ENCODE peak calls at places on chromosomes 11 and 22, in five cellular contexts. R is AG04450; H is activated CD8-positive, alpha-beta T cell treated with anti-CD3 and anti-CD28 coated beads for 36 hours; J is H9; D is Calu3. G is an unnamed sample.

GRCh38 chr22:37893583-37893983 is 12.5 kb upstream of the MICALL1 start:
- DNase-seq in R (no peak), H (no peak), J (no peak), D (no peak), G (no peak)

GRCh38 chr22:29481265-29482000 is 1.4 kb downstream of the NEFH start:
- DNase-seq in R (no peak), H (no peak), J (peak), D (no peak), G (no peak)

GRCh38 chr11:26947379-26947844 is 46.5 kb upstream of the FIBIN start:
- DNase-seq in R (peak), H (no peak), J (no peak), D (no peak), G (no peak)

GRCh38 chr11:69658606-69659450 is 16.3 kb downstream of the LTO1 start:
- DNase-seq in R (no peak), H (no peak), J (peak), D (no peak), G (no peak)

GRCh38 chr11:121365304-121365703 is 72.7 kb downstream of the SC5D start:
- DNase-seq in R (no peak), H (no peak), J (no peak), D (no peak), G (no peak)

GRCh38 chr11:100581318-100581717 is 105.8 kb upstream of the ARHGAP42 start:
- DNase-seq in R (no peak), H (no peak), J (no peak), D (no peak), G (no peak)

GRCh38 chr11:9577032-9577431 is 3.6 kb downstream of the WEE1 start:
- DNase-seq in R (no peak), H (no peak), J (no peak), D (no peak), G (no peak)

GRCh38 chr11:102868359-102868758 is 6.4 kb downstream of the MMP12 start:
- DNase-seq in R (no peak), H (no peak), J (no peak), D (no peak), G (no peak)

GRCh38 chr22:30235687-30236170 is 10.8 kb downstream of the LIF start:
- DNase-seq in R (peak), H (no peak), J (no peak), D (peak), G (no peak)

GRCh38 chr11:61773356-61773755 is 19.0 kb downstream of the TMEM258 start:
- DNase-seq in R (no peak), H (no peak), J (no peak), D (no peak), G (no peak)

GRCh38 chr22:39800790-39801540 is 92.6 kb downstream of the ENTHD1 start:
- DNase-seq in R (no peak), H (no peak), J (no peak), D (no peak), G (no peak)

GRCh38 chr22:50733521-50734342 is 4.3 kb upstream of the ACR start:
- DNase-seq in R (peak), H (no peak), J (no peak), D (no peak), G (no peak)

GRCh38 chr11:69157156-69157821 is 1.6 kb downstream of the SMIM38 start:
- DNase-seq in R (no peak), H (peak), J (no peak), D (peak), G (peak)

GRCh38 chr22:23578306-23578705 is 1.8 kb downstream of the IGLL1 start:
- DNase-seq in R (no peak), H (no peak), J (no peak), D (no peak), G (no peak)

GRCh38 chr22:22773979-22774738 is 113.5 kb upstream of the IGLL5 start:
- DNase-seq in R (no peak), H (no peak), J (no peak), D (no peak), G (no peak)

GRCh38 chr11:108967571-108967970 is 302.7 kb downstream of the DDX10 start:
- DNase-seq in R (no peak), H (no peak), J (no peak), D (no peak), G (no peak)

DNA sequence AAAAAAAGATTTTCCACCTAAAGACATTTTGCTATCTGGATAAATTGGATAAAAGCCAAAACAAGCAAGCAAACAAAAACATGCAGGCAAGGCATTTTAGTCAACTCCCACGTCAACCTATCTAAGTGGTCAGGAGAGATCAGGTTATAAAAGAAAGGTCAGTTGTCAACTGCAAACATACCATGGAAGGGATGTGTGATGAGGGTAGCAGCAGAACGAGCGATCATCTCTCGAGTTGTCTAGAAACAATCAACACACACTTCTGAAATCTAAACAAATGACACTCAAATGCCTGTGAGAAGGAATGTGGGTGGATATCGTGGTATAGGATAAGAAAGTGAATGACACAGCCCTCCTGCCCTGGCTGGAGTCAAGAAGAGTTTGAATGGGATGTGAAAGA is 10.9 kb downstream of the MTCH2 start:
- DNase-seq in R (no peak), H (no peak), J (no peak), D (no peak), G (no peak)
- TF ChIP-seq CTCF in R (no peak), H (no peak), J (no peak), D (no peak), G (no peak)

GRCh38 chr22:25895678-25896077 is 153.7 kb downstream of the MYO18B start:
- DNase-seq in R (no peak), H (no peak), J (no peak), D (no peak), G (no peak)

GRCh38 chr22:25898707-25899365 is 156.8 kb downstream of the MYO18B start:
- DNase-seq in R (no peak), H (peak), J (peak), D (no peak), G (peak)

GRCh38 chr22:25896592-25896991 is 154.6 kb downstream of the MYO18B start:
- DNase-seq in R (no peak), H (no peak), J (no peak), D (no peak), G (no peak)

GRCh38 chr22:25892678-25893077 is 150.7 kb downstream of the MYO18B start:
- DNase-seq in R (no peak), H (no peak), J (no peak), D (no peak), G (no peak)

GRCh38 chr22:25896098-25896497 is 154.1 kb downstream of the MYO18B start:
- DNase-seq in R (no peak), H (no peak), J (no peak), D (no peak), G (peak)
- TF ChIP-seq CTCF in R (no peak), H (no peak), J (peak), D (no peak), G (peak)

GRCh38 chr11:126282742-126283591 is at the start of gene TIRAP:
- DNase-seq in R (no peak), H (peak), J (peak), D (peak), G (peak)
- TF ChIP-seq CTCF in R (peak), H (no peak), J (peak), D (no peak), G (no peak)

GRCh38 chr11:133955091-133955846 is 1.5 kb downstream of the IGSF9B start:
- DNase-seq in R (no peak), H (peak), J (no peak), D (no peak), G (no peak)
- TF ChIP-seq CTCF in R (no peak), H (no peak), J (no peak), D (no peak), G (no peak)

GRCh38 chr11:77062924-77063323 is 3.8 kb upstream of the CAPN5 start:
- DNase-seq in R (no peak), H (no peak), J (peak), D (peak), G (no peak)
- TF ChIP-seq CTCF in R (peak), H (no peak), J (peak), D (no peak), G (no peak)

GRCh38 chr11:2311456-2312201 is 9.8 kb downstream of the TSPAN32 start:
- DNase-seq in R (no peak), H (no peak), J (no peak), D (no peak), G (no peak)

GRCh38 chr11:2314136-2314524 is 12.3 kb downstream of the TSPAN32 start:
- DNase-seq in R (no peak), H (no peak), J (no peak), D (no peak), G (no peak)

GRCh38 chr11:2313051-2313951 is 11.5 kb downstream of the TSPAN32 start:
- DNase-seq in R (no peak), H (no peak), J (no peak), D (no peak), G (no peak)

GRCh38 chr11:2310786-2311455 is 9.1 kb downstream of the TSPAN32 start:
- DNase-seq in R (no peak), H (no peak), J (no peak), D (no peak), G (no peak)

DNA sequence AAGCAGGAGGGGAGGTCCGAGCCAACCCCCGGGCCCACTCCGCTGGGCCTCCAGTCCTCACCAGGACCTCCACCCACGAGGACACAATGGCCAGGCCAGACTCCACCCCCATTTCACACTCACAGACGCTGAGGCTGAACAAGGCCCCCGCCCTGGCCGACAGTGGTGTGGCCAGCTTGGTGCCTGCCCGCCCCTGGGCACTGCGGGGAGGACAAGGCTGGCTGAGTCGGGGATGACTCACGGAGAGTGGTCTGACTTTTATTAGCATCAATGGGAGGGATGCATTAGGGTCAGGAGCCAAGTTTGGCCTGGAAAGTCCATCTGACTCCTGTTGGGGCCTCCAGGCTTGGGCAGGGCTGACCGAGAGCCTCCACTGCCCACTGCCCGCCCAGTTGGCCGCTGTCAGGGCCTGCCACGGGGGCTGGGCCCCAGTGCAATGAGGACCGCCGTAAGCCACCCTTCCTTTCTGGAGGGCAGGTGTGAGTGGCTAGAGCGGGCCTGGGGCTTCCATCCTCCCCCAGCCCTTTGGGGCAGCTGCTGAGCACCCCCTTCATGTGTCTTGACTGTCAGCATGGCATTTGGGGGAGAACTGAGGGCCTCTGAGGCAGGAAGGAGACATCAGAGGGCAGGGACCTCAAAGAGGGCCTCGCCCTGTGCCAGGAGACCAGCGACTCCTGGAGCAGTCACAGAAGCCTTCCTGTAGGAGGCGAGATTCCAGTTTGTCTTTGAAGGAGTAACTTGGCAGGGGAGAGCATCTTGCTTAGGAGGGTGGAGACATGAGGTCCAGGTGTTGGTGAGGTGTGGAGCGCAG is 10.6 kb downstream of the TSPAN32 start:
- DNase-seq in R (no peak), H (no peak), J (no peak), D (no peak), G (no peak)
- TF ChIP-seq CTCF in R (no peak), H (no peak), J (peak), D (no peak), G (no peak)

DNA sequence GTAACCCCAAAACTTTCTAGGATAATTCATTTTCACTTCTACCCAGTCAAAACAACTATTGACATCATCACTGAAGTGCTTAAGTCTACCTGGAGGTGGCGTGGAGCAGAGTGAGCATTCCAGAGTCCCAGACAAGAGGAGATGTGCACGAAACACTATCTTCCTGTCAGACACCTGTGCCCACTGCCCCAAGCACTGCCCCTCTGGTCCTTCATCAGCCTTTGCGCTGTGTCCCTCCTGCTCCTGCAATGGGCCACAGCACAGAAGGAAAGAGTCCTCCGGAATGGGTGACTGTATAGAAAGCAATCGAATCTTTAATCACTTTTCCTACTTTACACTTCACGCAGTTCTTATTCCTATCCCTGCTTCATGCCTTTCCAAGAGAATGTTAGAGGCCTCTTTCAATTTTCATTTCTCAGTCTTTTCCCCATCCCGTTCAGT is 512 bp upstream of the GRIA4 start:
- DNase-seq in R (no peak), H (peak), J (peak), D (peak), G (peak)
- TF ChIP-seq CTCF in R (peak), H (peak), J (peak), D (no peak), G (peak)

GRCh38 chr11:119421351-119421750 is 1.6 kb downstream of the THY1 start:
- DNase-seq in R (no peak), H (no peak), J (no peak), D (no peak), G (no peak)

GRCh38 chr11:119423459-119424254 is 685 bp upstream of the THY1 start:
- DNase-seq in R (no peak), H (no peak), J (no peak), D (no peak), G (no peak)

GRCh38 chr11:119422505-119423416 is at the start of gene THY1:
- DNase-seq in R (no peak), H (no peak), J (peak), D (no peak), G (no peak)

GRCh38 chr11:119420631-119421030 is 2.3 kb downstream of the THY1 start:
- DNase-seq in R (no peak), H (no peak), J (no peak), D (no peak), G (no peak)

DNA sequence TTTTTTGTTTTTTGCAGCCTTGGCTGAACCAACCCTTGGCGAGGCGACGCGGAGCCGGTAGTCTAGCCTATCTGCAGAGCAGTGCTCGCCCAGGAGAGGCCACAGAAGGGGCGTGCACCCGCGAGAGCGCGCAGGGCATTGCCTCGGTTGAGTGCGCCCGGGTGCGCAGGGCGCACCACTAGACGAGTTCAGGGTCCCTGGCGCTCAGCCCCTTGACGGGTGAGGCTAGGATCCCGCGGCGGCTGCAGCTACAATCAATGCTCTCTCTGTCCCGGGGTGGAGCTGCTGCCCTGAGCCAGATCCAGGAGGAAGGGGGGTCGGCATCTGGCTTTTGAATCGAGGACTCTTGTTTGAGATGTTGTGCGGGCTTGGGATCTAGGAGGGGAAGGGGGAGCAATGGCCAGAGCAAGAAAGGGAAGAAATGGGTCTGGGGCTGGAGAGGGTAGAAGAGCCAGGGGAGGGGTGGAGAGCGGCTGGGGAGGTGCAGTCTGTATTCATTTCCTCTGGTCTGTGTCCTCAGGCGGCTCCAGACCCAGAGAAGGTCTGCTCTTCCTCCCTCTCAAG is 949 bp downstream of the THY1 start:
- DNase-seq in R (no peak), H (peak), J (no peak), D (no peak), G (no peak)
- TF ChIP-seq CTCF in R (no peak), H (no peak), J (no peak), D (no peak), G (no peak)

DNA sequence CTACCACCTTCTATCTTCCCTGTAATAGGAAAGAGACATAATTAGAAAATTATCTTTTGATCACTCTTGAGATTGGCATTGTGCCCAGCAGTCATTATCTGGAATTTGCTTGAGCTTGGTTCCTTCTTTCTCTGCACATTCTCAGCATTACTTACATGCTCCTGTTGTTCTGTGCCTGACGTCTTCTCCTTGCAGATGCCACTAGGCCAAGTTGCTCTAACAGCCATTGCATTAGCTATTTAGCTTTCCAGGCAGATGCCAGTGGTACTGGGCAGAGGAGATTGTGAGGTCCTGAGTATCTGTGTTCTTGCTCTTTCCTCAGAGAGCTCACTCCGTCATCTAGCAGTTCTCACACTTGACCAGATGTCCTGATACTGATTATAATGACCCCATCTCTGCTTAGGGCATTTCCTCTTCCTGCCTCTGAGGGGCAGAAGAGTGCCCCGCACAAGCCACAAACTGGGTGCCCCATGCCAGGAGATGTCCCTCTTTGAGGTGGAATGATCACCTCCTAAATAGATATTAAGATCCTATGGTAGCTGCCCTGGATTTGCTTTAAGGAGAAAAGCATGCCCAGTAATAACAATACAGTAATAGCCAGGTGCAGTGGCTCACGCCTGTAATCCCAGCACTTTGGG is 30.7 kb downstream of the ARHGAP1 start:
- DNase-seq in R (no peak), H (peak), J (no peak), D (no peak), G (no peak)
- TF ChIP-seq CTCF in R (peak), H (peak), J (peak), D (no peak), G (peak)

GRCh38 chr11:65355776-65356393 is 1.3 kb downstream of the TIGD3 start:
- DNase-seq in R (no peak), H (no peak), J (peak), D (no peak), G (no peak)

GRCh38 chr11:65353376-65353775 is 1.2 kb upstream of the TIGD3 start:
- DNase-seq in R (no peak), H (no peak), J (no peak), D (no peak), G (no peak)

GRCh38 chr11:65355013-65355775 is 643 bp downstream of the TIGD3 start:
- DNase-seq in R (no peak), H (peak), J (peak), D (peak), G (peak)

GRCh38 chr11:65353900-65354264 is 669 bp upstream of the TIGD3 start:
- DNase-seq in R (no peak), H (no peak), J (peak), D (no peak), G (no peak)

DNA sequence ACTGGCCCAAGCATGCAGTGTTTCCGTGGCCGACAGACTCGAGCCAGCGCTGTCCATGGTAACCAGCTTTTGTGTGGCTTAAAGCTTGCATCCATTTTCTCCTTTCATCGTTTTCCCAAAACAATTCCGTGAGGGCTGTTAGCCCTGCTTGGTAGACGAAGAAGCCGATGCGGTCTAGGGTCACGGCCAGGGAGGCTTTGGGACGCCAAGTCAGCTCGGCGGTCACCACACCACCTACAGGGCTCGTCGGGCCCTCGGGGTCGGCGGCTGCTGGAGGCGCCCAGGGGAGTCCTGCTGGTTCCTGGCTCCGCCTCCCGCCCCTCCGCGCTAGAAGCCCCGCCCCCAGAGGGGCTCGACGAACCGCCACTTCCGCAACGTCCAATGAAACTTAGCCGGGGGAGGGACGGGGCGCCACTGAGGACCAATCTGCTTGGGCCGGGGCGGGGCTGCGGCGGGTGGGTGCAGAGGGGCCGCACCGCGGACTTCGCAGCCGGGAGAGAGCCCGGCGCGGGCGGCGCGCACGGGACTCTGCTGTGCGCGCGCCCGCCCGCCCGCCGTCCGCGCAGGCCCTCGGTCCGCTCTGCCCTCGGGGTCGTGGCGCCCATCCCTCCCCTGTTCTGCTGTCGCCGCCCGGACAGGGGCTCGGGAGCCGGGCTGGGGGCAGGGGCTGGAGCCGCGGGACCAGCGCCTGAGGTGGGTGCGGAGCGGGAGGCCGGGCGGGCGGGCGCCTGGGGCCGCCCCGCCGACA is at the start of gene TIGD3:
- DNase-seq in R (peak), H (peak), J (peak), D (peak), G (peak)
- TF ChIP-seq CTCF in R (no peak), H (no peak), J (no peak), D (no peak), G (no peak)